ENCODE peak calls at places on chromosomes 3 and 15, in eight cellular contexts. One of them, this sample, is unnamed.

GRCh38 chr15:82942691-82943090 is 9.8 kb downstream of the HOMER2 start:
- DNase-seq in lung: peak
- DNase-seq in MCF 10A: peak
- DNase-seq in fibroblast of lung: no peak
- DNase-seq in transverse colon: no peak
- DNase-seq in right lobe of liver: peak
- DNase-seq in K562: no peak
- DNase-seq in psoas muscle: peak
- DNase-seq in this sample: no peak

GRCh38 chr3:196968233-196969000 is at the start of gene PIGZ:
- DNase-seq in transverse colon: peak
- DNase-seq in fibroblast of lung: no peak
- DNase-seq in right lobe of liver: peak
- DNase-seq in lung: no peak
- DNase-seq in MCF 10A: peak
- DNase-seq in psoas muscle: peak
- DNase-seq in K562: peak
- DNase-seq in this sample: peak

GRCh38 chr3:187211532-187212274 is 14.4 kb downstream of the RTP1 start:
- DNase-seq in MCF 10A: peak
- DNase-seq in fibroblast of lung: no peak
- DNase-seq in right lobe of liver: no peak
- DNase-seq in K562: no peak
- DNase-seq in lung: no peak
- DNase-seq in transverse colon: no peak
- DNase-seq in psoas muscle: no peak
- DNase-seq in this sample: no peak

GRCh38 chr15:42716125-42716524 is 20.8 kb downstream of the CDAN1 start:
- DNase-seq in transverse colon: no peak
- DNase-seq in MCF 10A: no peak
- DNase-seq in psoas muscle: no peak
- DNase-seq in right lobe of liver: no peak
- DNase-seq in lung: no peak
- DNase-seq in K562: peak
- DNase-seq in fibroblast of lung: no peak
- DNase-seq in this sample: no peak

GRCh38 chr3:139868773-139869172 is 66.2 kb upstream of the CLSTN2 start:
- DNase-seq in transverse colon: no peak
- DNase-seq in lung: no peak
- DNase-seq in psoas muscle: no peak
- DNase-seq in K562: no peak
- DNase-seq in MCF 10A: no peak
- DNase-seq in fibroblast of lung: no peak
- DNase-seq in right lobe of liver: no peak
- DNase-seq in this sample: no peak

GRCh38 chr15:68407886-68408500 is 24.0 kb downstream of the ITGA11 start:
- DNase-seq in MCF 10A: no peak
- DNase-seq in right lobe of liver: no peak
- DNase-seq in fibroblast of lung: no peak
- DNase-seq in lung: no peak
- DNase-seq in psoas muscle: no peak
- DNase-seq in transverse colon: no peak
- DNase-seq in K562: no peak
- DNase-seq in this sample: no peak

GRCh38 chr3:100682056-100682853 is 27.0 kb upstream of the TFG start:
- DNase-seq in K562: no peak
- DNase-seq in transverse colon: no peak
- DNase-seq in MCF 10A: no peak
- DNase-seq in fibroblast of lung: no peak
- DNase-seq in psoas muscle: peak
- DNase-seq in right lobe of liver: no peak
- DNase-seq in lung: peak
- DNase-seq in this sample: no peak

GRCh38 chr15:48177383-48177874 is 666 bp downstream of the MYEF2 start:
- DNase-seq in MCF 10A: peak
- DNase-seq in K562: no peak
- DNase-seq in lung: no peak
- DNase-seq in transverse colon: no peak
- DNase-seq in psoas muscle: no peak
- DNase-seq in fibroblast of lung: peak
- DNase-seq in right lobe of liver: no peak
- DNase-seq in this sample: no peak

GRCh38 chr3:61928776-61929175 is 367.4 kb downstream of the PTPRG start:
- DNase-seq in right lobe of liver: no peak
- DNase-seq in psoas muscle: no peak
- DNase-seq in transverse colon: no peak
- DNase-seq in fibroblast of lung: no peak
- DNase-seq in lung: no peak
- DNase-seq in K562: no peak
- DNase-seq in MCF 10A: no peak
- DNase-seq in this sample: no peak

GRCh38 chr3:50587373-50587772 is 18.1 kb downstream of the HEMK1 start:
- DNase-seq in psoas muscle: no peak
- DNase-seq in right lobe of liver: no peak
- DNase-seq in fibroblast of lung: no peak
- DNase-seq in lung: no peak
- DNase-seq in transverse colon: no peak
- DNase-seq in MCF 10A: peak
- DNase-seq in K562: no peak
- DNase-seq in this sample: no peak

GRCh38 chr3:133330043-133330442 is 69.8 kb upstream of the BFSP2 start:
- DNase-seq in right lobe of liver: no peak
- DNase-seq in lung: no peak
- DNase-seq in fibroblast of lung: no peak
- DNase-seq in transverse colon: no peak
- DNase-seq in MCF 10A: no peak
- DNase-seq in psoas muscle: no peak
- DNase-seq in K562: no peak
- DNase-seq in this sample: no peak

GRCh38 chr15:95608371-95608770 is 722.1 kb upstream of the NR2F2 start:
- DNase-seq in right lobe of liver: no peak
- DNase-seq in K562: no peak
- DNase-seq in MCF 10A: no peak
- DNase-seq in transverse colon: no peak
- DNase-seq in fibroblast of lung: no peak
- DNase-seq in psoas muscle: no peak
- DNase-seq in lung: no peak
- DNase-seq in this sample: no peak

GRCh38 chr15:72222433-72222832 is 8.6 kb downstream of the PKM start:
- DNase-seq in K562: no peak
- DNase-seq in lung: no peak
- DNase-seq in transverse colon: peak
- DNase-seq in psoas muscle: peak
- DNase-seq in MCF 10A: peak
- DNase-seq in fibroblast of lung: peak
- DNase-seq in right lobe of liver: peak
- DNase-seq in this sample: peak

GRCh38 chr3:52084954-52085730 is 28.8 kb upstream of the DUSP7 start:
- DNase-seq in MCF 10A: no peak
- DNase-seq in fibroblast of lung: no peak
- DNase-seq in psoas muscle: peak
- DNase-seq in lung: no peak
- DNase-seq in K562: no peak
- DNase-seq in right lobe of liver: no peak
- DNase-seq in transverse colon: no peak
- DNase-seq in this sample: no peak

GRCh38 chr3:156769661-156770654 is 56.2 kb upstream of the LEKR1 start:
- DNase-seq in fibroblast of lung: no peak
- DNase-seq in right lobe of liver: no peak
- DNase-seq in K562: no peak
- DNase-seq in lung: no peak
- DNase-seq in transverse colon: no peak
- DNase-seq in psoas muscle: no peak
- DNase-seq in MCF 10A: no peak
- DNase-seq in this sample: no peak

GRCh38 chr3:152508705-152509104 is 240.0 kb downstream of the MBNL1 start:
- DNase-seq in transverse colon: no peak
- DNase-seq in lung: no peak
- DNase-seq in fibroblast of lung: peak
- DNase-seq in MCF 10A: peak
- DNase-seq in psoas muscle: no peak
- DNase-seq in right lobe of liver: no peak
- DNase-seq in K562: peak
- DNase-seq in this sample: no peak

GRCh38 chr15:85753791-85754452 is 40.8 kb downstream of the KLHL25 start:
- DNase-seq in lung: no peak
- DNase-seq in right lobe of liver: no peak
- DNase-seq in psoas muscle: no peak
- DNase-seq in K562: no peak
- DNase-seq in fibroblast of lung: no peak
- DNase-seq in MCF 10A: no peak
- DNase-seq in transverse colon: peak
- DNase-seq in this sample: no peak

GRCh38 chr15:33858836-33859235 is 109.5 kb upstream of the CHRM5 start:
- DNase-seq in fibroblast of lung: no peak
- DNase-seq in MCF 10A: no peak
- DNase-seq in transverse colon: no peak
- DNase-seq in lung: no peak
- DNase-seq in right lobe of liver: no peak
- DNase-seq in K562: no peak
- DNase-seq in psoas muscle: no peak
- DNase-seq in this sample: no peak

GRCh38 chr3:65669163-65669875 is 369.4 kb downstream of the MAGI1 start:
- DNase-seq in MCF 10A: peak
- DNase-seq in right lobe of liver: no peak
- DNase-seq in lung: peak
- DNase-seq in transverse colon: no peak
- DNase-seq in K562: no peak
- DNase-seq in fibroblast of lung: peak
- DNase-seq in psoas muscle: no peak
- DNase-seq in this sample: no peak

GRCh38 chr15:43775411-43775965 is 1.3 kb downstream of the ELL3 start:
- DNase-seq in psoas muscle: peak
- DNase-seq in fibroblast of lung: peak
- DNase-seq in MCF 10A: peak
- DNase-seq in right lobe of liver: peak
- DNase-seq in transverse colon: peak
- DNase-seq in lung: peak
- DNase-seq in K562: no peak
- DNase-seq in this sample: no peak
- TF ChIP-seq CTCF in psoas muscle: peak
- TF ChIP-seq CTCF in fibroblast of lung: peak
- TF ChIP-seq CTCF in MCF 10A: no peak
- TF ChIP-seq CTCF in right lobe of liver: peak
- TF ChIP-seq CTCF in transverse colon: peak
- TF ChIP-seq CTCF in lung: no peak
- TF ChIP-seq CTCF in K562: peak
- TF ChIP-seq CTCF in this sample: no peak

GRCh38 chr3:14425574-14426304 is 23.3 kb downstream of the SLC6A6 start:
- DNase-seq in K562: no peak
- DNase-seq in psoas muscle: no peak
- DNase-seq in transverse colon: peak
- DNase-seq in lung: no peak
- DNase-seq in MCF 10A: no peak
- DNase-seq in fibroblast of lung: no peak
- DNase-seq in right lobe of liver: no peak
- DNase-seq in this sample: peak
- TF ChIP-seq CTCF in K562: no peak
- TF ChIP-seq CTCF in psoas muscle: no peak
- TF ChIP-seq CTCF in transverse colon: peak
- TF ChIP-seq CTCF in lung: no peak
- TF ChIP-seq CTCF in MCF 10A: no peak
- TF ChIP-seq CTCF in fibroblast of lung: no peak
- TF ChIP-seq CTCF in right lobe of liver: no peak
- TF ChIP-seq CTCF in this sample: peak

GRCh38 chr3:53350652-53351051 is 3.3 kb upstream of the DCP1A start:
- DNase-seq in MCF 10A: peak
- DNase-seq in right lobe of liver: no peak
- DNase-seq in fibroblast of lung: peak
- DNase-seq in lung: no peak
- DNase-seq in psoas muscle: no peak
- DNase-seq in transverse colon: peak
- DNase-seq in K562: peak
- DNase-seq in this sample: no peak
- TF ChIP-seq CTCF in MCF 10A: peak
- TF ChIP-seq CTCF in right lobe of liver: no peak
- TF ChIP-seq CTCF in fibroblast of lung: no peak
- TF ChIP-seq CTCF in lung: no peak
- TF ChIP-seq CTCF in psoas muscle: peak
- TF ChIP-seq CTCF in transverse colon: peak
- TF ChIP-seq CTCF in K562: peak
- TF ChIP-seq CTCF in this sample: no peak

GRCh38 chr3:127692501-127693335 is 20.0 kb downstream of the ABTB1 start:
- DNase-seq in MCF 10A: no peak
- DNase-seq in fibroblast of lung: no peak
- DNase-seq in right lobe of liver: peak
- DNase-seq in K562: no peak
- DNase-seq in lung: no peak
- DNase-seq in psoas muscle: peak
- DNase-seq in transverse colon: no peak
- DNase-seq in this sample: no peak

GRCh38 chr3:127693336-127693843 is 20.6 kb downstream of the ABTB1 start:
- DNase-seq in lung: no peak
- DNase-seq in right lobe of liver: no peak
- DNase-seq in K562: no peak
- DNase-seq in MCF 10A: no peak
- DNase-seq in psoas muscle: peak
- DNase-seq in transverse colon: no peak
- DNase-seq in fibroblast of lung: no peak
- DNase-seq in this sample: no peak

GRCh38 chr3:127697531-127698240 is 24.9 kb downstream of the ABTB1 start:
- DNase-seq in MCF 10A: peak
- DNase-seq in K562: peak
- DNase-seq in psoas muscle: peak
- DNase-seq in fibroblast of lung: peak
- DNase-seq in lung: peak
- DNase-seq in transverse colon: peak
- DNase-seq in right lobe of liver: peak
- DNase-seq in this sample: peak

GRCh38 chr3:127691974-127692373 is 19.2 kb downstream of the ABTB1 start:
- DNase-seq in lung: no peak
- DNase-seq in K562: no peak
- DNase-seq in MCF 10A: no peak
- DNase-seq in right lobe of liver: no peak
- DNase-seq in fibroblast of lung: no peak
- DNase-seq in psoas muscle: peak
- DNase-seq in transverse colon: no peak
- DNase-seq in this sample: no peak

DNA sequence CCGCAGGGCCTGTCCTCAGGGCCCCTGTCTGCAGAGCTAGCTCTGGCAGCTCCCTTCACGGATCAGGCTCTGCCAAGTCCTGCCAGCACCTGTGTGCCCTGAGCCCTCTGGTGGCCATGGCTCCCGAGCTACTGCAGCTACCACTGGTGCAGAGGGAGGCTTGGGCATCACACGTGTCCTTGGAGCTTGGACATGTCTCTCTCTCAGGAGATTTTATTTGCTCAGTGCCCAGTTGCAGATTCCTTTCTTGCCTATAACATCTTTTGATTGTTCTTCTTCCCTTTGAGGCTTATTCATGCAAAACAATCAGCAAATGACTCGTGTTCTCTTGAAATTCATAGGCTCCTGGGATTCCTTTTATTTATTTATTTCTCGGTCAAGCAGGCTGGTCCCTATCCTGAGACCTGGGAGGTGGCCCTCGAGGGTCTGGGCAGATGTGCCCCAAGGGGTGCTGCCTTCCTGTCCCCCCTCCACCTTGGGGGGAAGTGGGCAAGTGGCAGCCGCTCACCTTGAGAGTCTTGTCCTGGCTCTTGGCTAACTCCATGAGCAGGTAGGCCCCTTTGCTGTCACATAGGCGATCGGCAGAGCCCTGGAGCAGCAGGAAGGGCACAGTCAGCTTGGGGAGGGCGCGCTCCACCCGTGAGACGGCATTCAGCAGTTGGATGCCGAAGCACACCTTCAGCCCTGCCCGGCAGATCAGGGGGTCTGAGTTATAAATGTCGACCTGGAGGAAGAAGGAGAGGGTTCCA is 21.9 kb downstream of the ABTB1 start:
- DNase-seq in fibroblast of lung: no peak
- DNase-seq in lung: no peak
- DNase-seq in MCF 10A: peak
- DNase-seq in right lobe of liver: peak
- DNase-seq in transverse colon: peak
- DNase-seq in psoas muscle: peak
- DNase-seq in K562: no peak
- DNase-seq in this sample: no peak
- TF ChIP-seq CTCF in fibroblast of lung: peak
- TF ChIP-seq CTCF in lung: no peak
- TF ChIP-seq CTCF in MCF 10A: peak
- TF ChIP-seq CTCF in right lobe of liver: peak
- TF ChIP-seq CTCF in transverse colon: peak
- TF ChIP-seq CTCF in psoas muscle: peak
- TF ChIP-seq CTCF in K562: no peak
- TF ChIP-seq CTCF in this sample: no peak